ENCODE peak calls at places on chromosomes 12 and 14, in seven cellular contexts. Q is heart right ventricle, E is mesothelial cell of epicardium, N is HuH-7.5, P is lower leg skin, O is NCI-H510A treated with DMSO at 0.1 percent for 48 hours, V is NCI-H146. R is an unnamed sample.

GRCh38 chr14:50823051-50823762 is 7.8 kb downstream of the NIN start:
- DNase-seq in Q (no peak), E (no peak), N (no peak), P (no peak), O (no peak), V (no peak), R (no peak)

GRCh38 chr14:47442206-47442605 is 233.2 kb downstream of the MDGA2 start:
- DNase-seq in Q (no peak), E (no peak), N (peak; percentile 0), P (no peak), O (no peak), V (peak; percentile 2), R (no peak)

GRCh38 chr12:14853966-14854365 is 10.6 kb upstream of the ART4 start:
- DNase-seq in Q (no peak), E (no peak), N (no peak), P (peak; percentile 43), O (no peak), V (no peak), R (no peak)

GRCh38 chr14:87108726-87109125 is 884.3 kb downstream of the GALC start:
- DNase-seq in Q (no peak), E (no peak), N (no peak), P (no peak), O (no peak), V (no peak), R (no peak)

GRCh38 chr12:2405039-2405438 is 352.3 kb downstream of the CACNA1C start:
- DNase-seq in Q (no peak), E (no peak), N (no peak), P (no peak), O (no peak), V (no peak), R (no peak)

GRCh38 chr14:54894995-54895394 is 7.6 kb downstream of the GCH1 start:
- DNase-seq in Q (no peak), E (no peak), N (no peak), P (no peak), O (no peak), V (no peak), R (no peak)

GRCh38 chr14:68403191-68403781 is 389.6 kb downstream of the ZFP36L1 start:
- DNase-seq in Q (no peak), E (no peak), N (no peak), P (no peak), O (no peak), V (no peak), R (no peak)

GRCh38 chr12:102063066-102063465 is 1.3 kb upstream of the WASHC3 start:
- DNase-seq in Q (no peak), E (no peak), N (no peak), P (no peak), O (no peak), V (peak; percentile 3), R (no peak)

GRCh38 chr12:110354172-110354780 is 49.2 kb downstream of the ANAPC7 start:
- DNase-seq in Q (no peak), E (no peak), N (no peak), P (no peak), O (no peak), V (no peak), R (no peak)